ENCODE peak calls at places on chromosomes 6 and 20, in seven cellular contexts. One of them, this sample, is unnamed. For H3K4me1, the result is how much of the 10 kb centered on the place peaks cover.

GRCh38 chr6:75268121-75268987 is 16.2 kb downstream of the TMEM30A start:
- DNase-seq in heart left ventricle: no peak
- DNase-seq in tibial nerve: no peak
- DNase-seq in GM23248: peak
- DNase-seq in body of pancreas: no peak
- DNase-seq in CD4-positive, alpha-beta memory T cell: no peak
- DNase-seq in fibroblast of lung: no peak
- DNase-seq in this sample: no peak

GRCh38 chr6:37788259-37788658 is 31.3 kb upstream of the ZFAND3 start:
- DNase-seq in heart left ventricle: no peak
- DNase-seq in tibial nerve: no peak
- DNase-seq in GM23248: peak
- DNase-seq in body of pancreas: no peak
- DNase-seq in CD4-positive, alpha-beta memory T cell: no peak
- DNase-seq in fibroblast of lung: no peak
- DNase-seq in this sample: no peak

GRCh38 chr6:121437861-121438651 is 2.6 kb downstream of the GJA1 start:
- DNase-seq in heart left ventricle: no peak
- DNase-seq in tibial nerve: peak
- DNase-seq in GM23248: peak
- DNase-seq in body of pancreas: peak
- DNase-seq in CD4-positive, alpha-beta memory T cell: no peak
- DNase-seq in fibroblast of lung: peak
- DNase-seq in this sample: no peak

GRCh38 chr6:168625602-168626001 is 184.6 kb downstream of the SMOC2 start:
- DNase-seq in heart left ventricle: no peak
- DNase-seq in tibial nerve: no peak
- DNase-seq in GM23248: no peak
- DNase-seq in body of pancreas: no peak
- DNase-seq in CD4-positive, alpha-beta memory T cell: no peak
- DNase-seq in fibroblast of lung: no peak
- DNase-seq in this sample: no peak

GRCh38 chr6:89509719-89510339 is 76.9 kb downstream of the ANKRD6 start:
- DNase-seq in heart left ventricle: no peak
- DNase-seq in tibial nerve: no peak
- DNase-seq in GM23248: no peak
- DNase-seq in body of pancreas: peak
- DNase-seq in CD4-positive, alpha-beta memory T cell: no peak
- DNase-seq in fibroblast of lung: no peak
- DNase-seq in this sample: no peak

GRCh38 chr6:131840441-131840840 is 32.6 kb downstream of the ENPP1 start:
- DNase-seq in heart left ventricle: no peak
- DNase-seq in tibial nerve: no peak
- DNase-seq in GM23248: no peak
- DNase-seq in body of pancreas: no peak
- DNase-seq in CD4-positive, alpha-beta memory T cell: no peak
- DNase-seq in fibroblast of lung: no peak
- DNase-seq in this sample: no peak

GRCh38 chr6:5181494-5182287 is 79.1 kb downstream of the LYRM4 start:
- DNase-seq in heart left ventricle: no peak
- DNase-seq in tibial nerve: no peak
- DNase-seq in GM23248: no peak
- DNase-seq in body of pancreas: no peak
- DNase-seq in CD4-positive, alpha-beta memory T cell: no peak
- DNase-seq in fibroblast of lung: no peak
- DNase-seq in this sample: no peak

GRCh38 chr6:139248911-139249310 is 42.9 kb downstream of the TXLNB start:
- DNase-seq in heart left ventricle: no peak
- DNase-seq in tibial nerve: no peak
- DNase-seq in GM23248: no peak
- DNase-seq in body of pancreas: no peak
- DNase-seq in CD4-positive, alpha-beta memory T cell: no peak
- DNase-seq in fibroblast of lung: no peak
- DNase-seq in this sample: no peak

GRCh38 chr6:149862901-149863595 is 1.1 kb downstream of the LRP11 start:
- DNase-seq in heart left ventricle: peak
- DNase-seq in tibial nerve: peak
- DNase-seq in GM23248: peak
- DNase-seq in body of pancreas: peak
- DNase-seq in CD4-positive, alpha-beta memory T cell: no peak
- DNase-seq in fibroblast of lung: peak
- DNase-seq in this sample: no peak

GRCh38 chr6:21133902-21134301 is 459.6 kb upstream of the SOX4 start:
- DNase-seq in heart left ventricle: no peak
- DNase-seq in tibial nerve: no peak
- DNase-seq in GM23248: no peak
- DNase-seq in body of pancreas: no peak
- DNase-seq in CD4-positive, alpha-beta memory T cell: no peak
- DNase-seq in fibroblast of lung: no peak
- DNase-seq in this sample: no peak

GRCh38 chr20:41616228-41616627 is 1.9 kb downstream of the CHD6 start:
- DNase-seq in heart left ventricle: no peak
- DNase-seq in tibial nerve: no peak
- DNase-seq in GM23248: peak
- DNase-seq in body of pancreas: no peak
- DNase-seq in CD4-positive, alpha-beta memory T cell: no peak
- DNase-seq in fibroblast of lung: peak
- DNase-seq in this sample: no peak

GRCh38 chr6:31495580-31495979 is 2.4 kb upstream of the MICB start:
- DNase-seq in heart left ventricle: no peak
- DNase-seq in tibial nerve: no peak
- DNase-seq in GM23248: peak
- DNase-seq in body of pancreas: no peak
- DNase-seq in CD4-positive, alpha-beta memory T cell: no peak
- DNase-seq in fibroblast of lung: peak
- DNase-seq in this sample: no peak

GRCh38 chr6:3418521-3419060 is 38.3 kb downstream of the SLC22A23 start:
- DNase-seq in heart left ventricle: no peak
- DNase-seq in tibial nerve: no peak
- DNase-seq in GM23248: peak
- DNase-seq in body of pancreas: peak
- DNase-seq in CD4-positive, alpha-beta memory T cell: no peak
- DNase-seq in fibroblast of lung: no peak
- DNase-seq in this sample: no peak

GRCh38 chr20:41037172-41037571 is 8.6 kb downstream of the TOP1 start:
- DNase-seq in heart left ventricle: no peak
- DNase-seq in tibial nerve: no peak
- DNase-seq in GM23248: no peak
- DNase-seq in body of pancreas: no peak
- DNase-seq in CD4-positive, alpha-beta memory T cell: no peak
- DNase-seq in fibroblast of lung: no peak
- DNase-seq in this sample: no peak

GRCh38 chr6:14026831-14027539 is 90.6 kb upstream of the CD83 start:
- DNase-seq in heart left ventricle: no peak
- DNase-seq in tibial nerve: no peak
- DNase-seq in GM23248: no peak
- DNase-seq in body of pancreas: no peak
- DNase-seq in CD4-positive, alpha-beta memory T cell: no peak
- DNase-seq in fibroblast of lung: peak
- DNase-seq in this sample: no peak

GRCh38 chr6:40923326-40923725 is 115.7 kb downstream of the UNC5CL start:
- DNase-seq in heart left ventricle: no peak
- DNase-seq in tibial nerve: no peak
- DNase-seq in GM23248: no peak
- DNase-seq in body of pancreas: no peak
- DNase-seq in CD4-positive, alpha-beta memory T cell: no peak
- DNase-seq in fibroblast of lung: no peak
- DNase-seq in this sample: no peak

GRCh38 chr6:149032599-149033405 is 284.7 kb upstream of the TAB2 start:
- DNase-seq in heart left ventricle: no peak
- DNase-seq in tibial nerve: no peak
- DNase-seq in GM23248: peak
- DNase-seq in body of pancreas: peak
- DNase-seq in CD4-positive, alpha-beta memory T cell: no peak
- DNase-seq in fibroblast of lung: peak
- DNase-seq in this sample: peak

GRCh38 chr20:4820833-4821518 is 99.3 kb downstream of the PRND start:
- DNase-seq in heart left ventricle: peak
- DNase-seq in tibial nerve: peak
- DNase-seq in GM23248: peak
- DNase-seq in body of pancreas: no peak
- DNase-seq in CD4-positive, alpha-beta memory T cell: no peak
- DNase-seq in fibroblast of lung: peak
- DNase-seq in this sample: no peak

GRCh38 chr20:62818592-62819493 is 2.0 kb downstream of the COL9A3 start:
- DNase-seq in heart left ventricle: peak
- DNase-seq in tibial nerve: peak
- DNase-seq in GM23248: peak
- DNase-seq in body of pancreas: peak
- DNase-seq in CD4-positive, alpha-beta memory T cell: no peak
- DNase-seq in fibroblast of lung: peak
- DNase-seq in this sample: no peak

GRCh38 chr20:34268851-34269668 is 27.8 kb downstream of the ASIP start:
- DNase-seq in heart left ventricle: peak
- DNase-seq in tibial nerve: no peak
- DNase-seq in GM23248: peak
- DNase-seq in body of pancreas: peak
- DNase-seq in CD4-positive, alpha-beta memory T cell: peak
- DNase-seq in fibroblast of lung: peak
- DNase-seq in this sample: no peak

GRCh38 chr20:34269996-34270627 is 28.9 kb downstream of the ASIP start:
- DNase-seq in heart left ventricle: no peak
- DNase-seq in tibial nerve: no peak
- DNase-seq in GM23248: peak
- DNase-seq in body of pancreas: peak
- DNase-seq in CD4-positive, alpha-beta memory T cell: no peak
- DNase-seq in fibroblast of lung: peak
- DNase-seq in this sample: no peak

GRCh38 chr20:34271961-34272360 is 30.7 kb downstream of the ASIP start:
- DNase-seq in heart left ventricle: no peak
- DNase-seq in tibial nerve: no peak
- DNase-seq in GM23248: peak
- DNase-seq in body of pancreas: no peak
- DNase-seq in CD4-positive, alpha-beta memory T cell: no peak
- DNase-seq in fibroblast of lung: no peak
- DNase-seq in this sample: no peak

DNA sequence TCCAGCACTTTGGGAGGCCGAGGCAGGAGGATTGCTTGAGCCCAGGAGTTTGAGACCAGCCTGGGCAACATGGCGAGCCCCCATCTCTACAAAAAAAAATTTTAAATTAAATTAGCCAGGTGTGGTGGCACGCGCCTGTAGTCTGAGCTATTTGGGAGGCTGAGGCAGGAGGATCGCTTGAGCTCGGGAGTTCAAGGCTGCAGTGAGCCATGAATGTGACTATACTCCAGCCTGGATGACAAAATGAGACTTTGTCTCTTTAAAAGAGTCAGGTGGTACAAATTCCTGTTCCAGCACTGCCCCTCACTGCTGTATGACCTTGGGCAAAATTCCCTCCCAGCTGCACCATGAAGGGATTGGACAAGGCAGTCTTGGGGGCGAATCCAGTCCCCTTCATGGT is 28.5 kb downstream of the AHCY start:
- DNase-seq in heart left ventricle: no peak
- DNase-seq in tibial nerve: no peak
- DNase-seq in GM23248: no peak
- DNase-seq in body of pancreas: no peak
- DNase-seq in CD4-positive, alpha-beta memory T cell: no peak
- DNase-seq in fibroblast of lung: no peak
- DNase-seq in this sample: no peak
- H3K27ac ChIP-seq in heart left ventricle: no peak
- H3K27ac ChIP-seq in tibial nerve: no peak
- H3K27ac ChIP-seq in GM23248: no peak
- H3K27ac ChIP-seq in body of pancreas: no peak
- H3K27ac ChIP-seq in CD4-positive, alpha-beta memory T cell: no peak
- H3K27ac ChIP-seq in fibroblast of lung: no peak
- H3K27ac ChIP-seq in this sample: no peak

GRCh38 chr6:165680975-165681374 is 17.9 kb upstream of the PDE10A start:
- DNase-seq in heart left ventricle: no peak
- DNase-seq in tibial nerve: no peak
- DNase-seq in GM23248: no peak
- DNase-seq in body of pancreas: no peak
- DNase-seq in CD4-positive, alpha-beta memory T cell: no peak
- DNase-seq in fibroblast of lung: no peak
- DNase-seq in this sample: no peak
- H3K4me1 ChIP-seq in heart left ventricle: under half
- H3K4me1 ChIP-seq in tibial nerve: under half
- H3K4me1 ChIP-seq in GM23248: under half
- H3K4me1 ChIP-seq in body of pancreas: under half
- H3K4me1 ChIP-seq in CD4-positive, alpha-beta memory T cell: under half
- H3K4me1 ChIP-seq in fibroblast of lung: under half
- H3K4me1 ChIP-seq in this sample: under half

DNA sequence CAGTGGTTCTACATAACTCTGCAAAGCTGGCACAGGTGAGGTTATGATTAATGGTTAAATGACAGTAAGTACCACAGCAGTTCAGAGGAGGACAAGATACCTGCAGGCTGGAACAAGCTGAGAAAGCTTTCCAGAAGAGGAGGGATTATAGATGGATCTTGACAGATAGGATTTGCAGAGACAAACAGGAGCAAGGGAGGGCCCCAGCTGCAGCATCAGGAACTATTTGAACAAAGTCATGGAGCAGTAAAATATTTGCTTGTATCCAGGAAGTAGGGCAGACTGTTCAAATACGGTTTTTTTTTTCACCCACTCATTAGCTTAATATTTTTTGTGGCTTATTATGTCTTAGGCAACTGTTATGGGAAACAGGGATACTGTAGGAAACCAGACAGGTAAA is 144.4 kb upstream of the MAN1A1 start:
- DNase-seq in heart left ventricle: no peak
- DNase-seq in tibial nerve: no peak
- DNase-seq in GM23248: no peak
- DNase-seq in body of pancreas: peak
- DNase-seq in CD4-positive, alpha-beta memory T cell: no peak
- DNase-seq in fibroblast of lung: no peak
- DNase-seq in this sample: no peak
- H3K27ac ChIP-seq in heart left ventricle: no peak
- H3K27ac ChIP-seq in tibial nerve: no peak
- H3K27ac ChIP-seq in GM23248: no peak
- H3K27ac ChIP-seq in body of pancreas: peak
- H3K27ac ChIP-seq in CD4-positive, alpha-beta memory T cell: no peak
- H3K27ac ChIP-seq in fibroblast of lung: no peak
- H3K27ac ChIP-seq in this sample: no peak

GRCh38 chr6:144661101-144661806 is 376.1 kb downstream of the UTRN start:
- DNase-seq in heart left ventricle: no peak
- DNase-seq in tibial nerve: no peak
- DNase-seq in GM23248: peak
- DNase-seq in body of pancreas: no peak
- DNase-seq in CD4-positive, alpha-beta memory T cell: no peak
- DNase-seq in fibroblast of lung: peak
- DNase-seq in this sample: no peak

GRCh38 chr6:144657691-144658090 is 372.6 kb downstream of the UTRN start:
- DNase-seq in heart left ventricle: no peak
- DNase-seq in tibial nerve: no peak
- DNase-seq in GM23248: no peak
- DNase-seq in body of pancreas: peak
- DNase-seq in CD4-positive, alpha-beta memory T cell: no peak
- DNase-seq in fibroblast of lung: no peak
- DNase-seq in this sample: no peak

GRCh38 chr6:144659202-144659731 is 374.1 kb downstream of the UTRN start:
- DNase-seq in heart left ventricle: peak
- DNase-seq in tibial nerve: no peak
- DNase-seq in GM23248: peak
- DNase-seq in body of pancreas: peak
- DNase-seq in CD4-positive, alpha-beta memory T cell: peak
- DNase-seq in fibroblast of lung: peak
- DNase-seq in this sample: no peak

GRCh38 chr6:144660545-144660944 is 375.4 kb downstream of the UTRN start:
- DNase-seq in heart left ventricle: no peak
- DNase-seq in tibial nerve: no peak
- DNase-seq in GM23248: no peak
- DNase-seq in body of pancreas: no peak
- DNase-seq in CD4-positive, alpha-beta memory T cell: no peak
- DNase-seq in fibroblast of lung: no peak
- DNase-seq in this sample: no peak

GRCh38 chr6:144659735-144660246 is 374.7 kb downstream of the UTRN start:
- DNase-seq in heart left ventricle: no peak
- DNase-seq in tibial nerve: no peak
- DNase-seq in GM23248: no peak
- DNase-seq in body of pancreas: no peak
- DNase-seq in CD4-positive, alpha-beta memory T cell: no peak
- DNase-seq in fibroblast of lung: no peak
- DNase-seq in this sample: no peak
- H3K4me1 ChIP-seq in heart left ventricle: under half
- H3K4me1 ChIP-seq in tibial nerve: under half
- H3K4me1 ChIP-seq in GM23248: under half
- H3K4me1 ChIP-seq in body of pancreas: half or more
- H3K4me1 ChIP-seq in CD4-positive, alpha-beta memory T cell: half or more
- H3K4me1 ChIP-seq in fibroblast of lung: under half
- H3K4me1 ChIP-seq in this sample: under half